ENCODE peak calls at places on chromosomes 16 and 17, in five cellular contexts. V, P, I, D and U are unnamed samples.

GRCh38 chr16:53599548-53599947 is 96.5 kb upstream of the AKTIP start:
- DNase-seq in V (no peak), P (no peak), I (no peak), D (no peak), U (no peak)

GRCh38 chr16:89230210-89230609 is 12.7 kb downstream of the ZNF778 start:
- DNase-seq in V (no peak), P (no peak), I (no peak), D (no peak), U (no peak)

GRCh38 chr17:74472890-74473289 is 6.5 kb downstream of the CD300A start:
- DNase-seq in V (no peak), P (no peak), I (no peak), D (no peak), U (no peak)

GRCh38 chr17:56908061-56908542 is 5.7 kb downstream of the TRIM25 start:
- DNase-seq in V (no peak), P (no peak), I (no peak), D (peak), U (no peak)

GRCh38 chr16:9102379-9102778 is 10.9 kb downstream of the HAPSTR1 start:
- DNase-seq in V (no peak), P (no peak), I (no peak), D (no peak), U (peak)

GRCh38 chr16:50841081-50841886 is 99.4 kb downstream of the CYLD start:
- DNase-seq in V (no peak), P (no peak), I (no peak), D (no peak), U (no peak)

GRCh38 chr17:53420035-53420641 is 402.6 kb upstream of the KIF2B start:
- DNase-seq in V (no peak), P (no peak), I (no peak), D (no peak), U (peak)

GRCh38 chr16:5502467-5502869 is 404.9 kb upstream of the EEF2KMT start:
- DNase-seq in V (peak), P (no peak), I (no peak), D (no peak), U (no peak)

GRCh38 chr17:3917391-3917931 is 1.2 kb upstream of the P2RX1 start:
- DNase-seq in V (peak), P (no peak), I (no peak), D (no peak), U (no peak)

GRCh38 chr17:68961204-68961893 is 6.2 kb upstream of the ABCA8 start:
- DNase-seq in V (no peak), P (no peak), I (no peak), D (no peak), U (no peak)

GRCh38 chr16:31423801-31424200 is 4.4 kb downstream of the COX6A2 start:
- DNase-seq in V (no peak), P (no peak), I (no peak), D (peak), U (no peak)

DNA sequence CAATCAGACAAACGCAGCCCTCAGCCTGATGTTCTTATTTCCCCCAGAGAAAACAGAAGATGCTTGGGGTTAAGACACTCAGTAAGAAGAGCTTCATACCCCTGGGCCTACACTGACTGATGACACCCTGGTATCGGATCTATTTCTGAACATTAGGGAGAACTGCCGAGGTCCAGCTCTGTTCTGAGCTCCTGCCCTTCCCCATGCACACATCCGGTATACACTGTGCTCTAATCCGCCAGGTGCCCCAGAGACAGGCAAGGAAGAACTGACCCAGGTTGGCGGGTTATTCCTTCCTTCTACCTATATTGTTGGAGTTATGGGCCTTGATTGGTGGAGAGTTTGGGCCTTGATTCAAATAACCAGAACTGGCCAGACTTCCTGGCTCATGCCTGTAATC is 58.0 kb upstream of the TEKT3 start:
- DNase-seq in V (no peak), P (no peak), I (no peak), D (no peak), U (no peak)
- H3K4me3 ChIP-seq in V (no peak), P (no peak), I (no peak), D (no peak), U (no peak)

GRCh38 chr17:80089762-80090161 is 11.6 kb upstream of the GAA start:
- DNase-seq in V (no peak), P (no peak), I (no peak), D (no peak), U (no peak)

GRCh38 chr17:80086616-80087015 is 14.8 kb upstream of the GAA start:
- DNase-seq in V (no peak), P (no peak), I (no peak), D (no peak), U (no peak)

GRCh38 chr17:80084773-80085172 is 16.6 kb upstream of the GAA start:
- DNase-seq in V (no peak), P (no peak), I (no peak), D (no peak), U (no peak)

GRCh38 chr17:80086081-80086480 is 15.3 kb upstream of the GAA start:
- DNase-seq in V (no peak), P (no peak), I (no peak), D (no peak), U (no peak)

GRCh38 chr17:80087346-80088265 is 13.8 kb upstream of the GAA start:
- DNase-seq in V (peak), P (no peak), I (no peak), D (no peak), U (no peak)
- H3K4me3 ChIP-seq in V (no peak), P (no peak), I (no peak), D (no peak), U (no peak)

DNA sequence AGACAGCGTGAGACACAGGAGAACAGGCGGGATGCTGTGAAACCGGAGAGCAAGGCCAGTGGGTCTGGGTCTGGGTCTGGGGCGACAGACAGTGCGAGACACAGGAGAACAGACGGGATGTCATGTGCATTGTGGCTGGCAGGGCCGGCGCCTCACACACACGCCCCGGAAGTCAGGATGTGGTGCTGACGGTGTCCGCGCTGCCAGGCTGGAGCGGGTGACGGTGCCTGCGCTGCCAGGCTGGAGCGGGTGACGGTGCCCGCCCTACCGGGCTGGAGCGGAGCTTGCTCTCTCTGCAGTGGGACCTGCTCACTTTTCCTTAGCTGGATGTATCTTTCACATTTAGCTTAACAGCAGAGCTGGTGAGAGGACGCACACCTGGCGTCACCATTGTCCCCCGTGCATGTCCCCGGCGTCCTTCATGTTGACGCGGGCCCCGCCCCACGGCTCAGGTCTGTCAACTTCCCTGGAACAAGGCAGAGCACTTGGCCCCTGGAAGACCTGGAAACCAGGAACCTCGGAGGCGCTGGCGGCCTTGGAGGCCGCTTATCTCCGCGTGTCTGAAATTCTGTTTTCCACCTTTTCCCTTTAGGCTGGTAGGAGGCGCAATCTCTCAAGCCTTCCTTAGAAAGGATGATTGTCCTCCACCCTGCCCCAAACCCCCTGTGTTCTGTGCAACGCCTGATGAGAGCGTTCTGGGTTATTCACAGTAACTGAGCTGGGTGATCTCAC is 43.1 kb upstream of the ZNF750 start:
- DNase-seq in V (no peak), P (no peak), I (no peak), D (peak), U (no peak)
- H3K4me3 ChIP-seq in V (no peak), P (no peak), I (no peak), D (no peak), U (no peak)

GRCh38 chr16:56305956-56306565 is 114.8 kb downstream of the GNAO1 start:
- DNase-seq in V (no peak), P (no peak), I (no peak), D (no peak), U (no peak)

GRCh38 chr16:56303880-56304279 is 112.6 kb downstream of the GNAO1 start:
- DNase-seq in V (no peak), P (no peak), I (no peak), D (no peak), U (no peak)

GRCh38 chr16:56307534-56307873 is 116.2 kb downstream of the GNAO1 start:
- DNase-seq in V (no peak), P (no peak), I (no peak), D (no peak), U (no peak)

GRCh38 chr16:56303066-56303705 is 111.9 kb downstream of the GNAO1 start:
- DNase-seq in V (no peak), P (no peak), I (no peak), D (no peak), U (no peak)

GRCh38 chr16:56306690-56307533 is 115.6 kb downstream of the GNAO1 start:
- DNase-seq in V (no peak), P (no peak), I (no peak), D (no peak), U (no peak)
- H3K4me3 ChIP-seq in V (no peak), P (no peak), I (no peak), D (no peak), U (no peak)

GRCh38 chr16:67174706-67175231 is 4.4 kb downstream of the NOL3 start:
- DNase-seq in V (peak), P (no peak), I (no peak), D (no peak), U (no peak)
- H3K4me3 ChIP-seq in V (peak), P (peak), I (peak), D (no peak), U (peak)

GRCh38 chr17:64506576-64507417 is at the start of gene CEP95:
- DNase-seq in V (peak), P (peak), I (peak), D (peak), U (peak)

GRCh38 chr17:64509179-64509578 is 2.4 kb downstream of the CEP95 start:
- DNase-seq in V (no peak), P (no peak), I (no peak), D (no peak), U (no peak)

GRCh38 chr17:64507418-64507766 is 615 bp downstream of the CEP95 start:
- DNase-seq in V (peak), P (no peak), I (peak), D (peak), U (peak)

GRCh38 chr17:64506201-64506575 is at the start of gene DDX5:
- DNase-seq in V (peak), P (peak), I (peak), D (peak), U (no peak)

GRCh38 chr17:64508683-64509082 is 1.9 kb downstream of the CEP95 start:
- DNase-seq in V (no peak), P (no peak), I (no peak), D (no peak), U (no peak)
- H3K4me3 ChIP-seq in V (peak), P (peak), I (peak), D (no peak), U (no peak)

DNA sequence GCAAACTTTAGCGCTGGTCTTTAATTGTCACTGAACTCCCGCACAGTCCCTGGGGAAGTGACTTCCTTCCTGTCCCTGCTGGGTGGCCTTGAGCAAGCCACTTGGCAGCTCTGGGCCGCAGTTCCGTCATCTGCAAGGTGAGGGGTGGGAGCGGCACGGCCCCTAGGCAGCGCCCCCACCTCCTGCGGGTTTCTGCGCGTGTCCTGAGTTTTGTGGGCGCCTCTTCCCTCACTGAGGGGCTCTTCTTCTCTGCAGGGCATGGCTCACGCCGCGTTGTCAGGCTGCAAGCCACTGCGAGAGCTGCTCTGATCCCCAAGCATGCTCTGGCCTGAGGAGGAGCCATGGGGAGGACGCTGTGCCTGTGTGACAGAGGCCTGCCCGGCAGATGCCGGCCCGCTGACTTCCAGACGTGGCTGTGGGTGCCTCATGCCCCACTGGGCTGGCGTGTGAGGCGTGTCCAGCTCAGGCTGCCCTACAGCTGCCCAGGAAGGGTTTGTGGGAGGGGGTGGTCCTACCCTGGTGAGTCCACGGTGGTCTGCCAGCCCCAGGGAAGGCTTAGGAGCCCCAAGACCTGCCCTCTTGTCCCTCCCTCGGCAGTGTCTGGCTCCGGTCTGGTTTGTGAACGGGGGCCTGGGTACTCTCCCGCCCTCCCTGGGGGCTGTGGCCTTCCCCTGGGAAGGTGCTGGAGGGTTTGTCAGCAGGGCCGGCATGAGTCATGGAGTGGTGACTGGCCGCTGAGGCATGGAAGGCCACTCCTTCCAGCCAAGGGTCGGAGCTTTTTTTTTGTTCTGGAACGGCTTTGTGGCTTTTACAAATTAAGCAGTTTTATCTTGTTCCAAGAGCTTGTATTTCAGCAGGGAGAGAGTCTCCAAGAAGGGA is 182.0 kb downstream of the SEC14L1 start:
- DNase-seq in V (peak), P (peak), I (peak), D (peak), U (peak)
- H3K4me3 ChIP-seq in V (peak), P (peak), I (peak), D (no peak), U (peak)

GRCh38 chr17:78921437-78921971 is 3.7 kb downstream of the TIMP2 start:
- DNase-seq in V (peak), P (no peak), I (no peak), D (no peak), U (no peak)

GRCh38 chr17:78917451-78918307 is 7.5 kb downstream of the TIMP2 start:
- DNase-seq in V (no peak), P (no peak), I (no peak), D (no peak), U (no peak)

GRCh38 chr17:78918979-78919378 is 6.2 kb downstream of the TIMP2 start:
- DNase-seq in V (no peak), P (no peak), I (no peak), D (no peak), U (no peak)

GRCh38 chr17:78920528-78920927 is 4.7 kb downstream of the TIMP2 start:
- DNase-seq in V (no peak), P (no peak), I (no peak), D (no peak), U (no peak)

DNA sequence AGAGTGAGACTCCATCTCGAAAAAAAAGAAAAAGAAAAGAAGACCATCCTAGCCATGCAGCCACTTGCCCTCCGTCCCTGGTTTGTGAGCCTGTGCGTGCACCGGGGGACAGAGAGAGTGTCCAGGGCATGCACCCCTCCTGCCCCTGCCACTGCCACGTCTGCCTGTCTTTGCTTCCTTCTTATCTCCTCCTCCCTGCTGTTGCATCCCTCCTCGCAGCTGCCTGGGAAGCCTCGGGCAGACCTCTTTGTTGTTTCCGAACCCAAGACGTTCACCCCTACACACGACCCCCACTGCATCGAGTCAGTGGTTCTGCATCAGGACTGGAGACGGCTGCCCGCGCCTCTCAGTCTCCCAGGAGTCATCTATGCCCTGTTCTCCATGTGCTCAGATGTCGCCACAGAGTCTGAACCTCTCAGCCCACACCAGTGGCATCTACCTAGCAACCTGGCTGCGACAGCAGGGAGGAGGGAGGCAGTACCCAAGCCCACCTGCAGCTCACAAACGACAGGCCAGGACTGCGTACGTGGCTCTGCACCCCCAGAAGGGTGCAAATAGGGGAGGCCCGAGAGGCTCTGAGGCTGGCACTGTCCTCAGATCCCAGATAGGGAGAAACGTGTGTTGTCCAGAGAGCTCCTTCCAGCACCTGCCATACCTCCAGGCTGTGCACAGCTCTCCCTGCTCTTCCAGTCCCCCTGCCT is 5.2 kb downstream of the TIMP2 start:
- DNase-seq in V (no peak), P (no peak), I (no peak), D (no peak), U (no peak)
- H3K4me3 ChIP-seq in V (no peak), P (no peak), I (peak), D (no peak), U (no peak)

GRCh38 chr16:66925322-66925840 is at the start of gene RRAD:
- DNase-seq in V (no peak), P (peak), I (peak), D (peak), U (no peak)
- H3K4me3 ChIP-seq in V (peak), P (peak), I (peak), D (peak), U (no peak)

GRCh38 chr16:965487-965886 is 5.3 kb downstream of the LMF1 start:
- DNase-seq in V (no peak), P (no peak), I (no peak), D (no peak), U (no peak)

GRCh38 chr16:962366-962765 is 8.4 kb downstream of the LMF1 start:
- DNase-seq in V (no peak), P (no peak), I (no peak), D (no peak), U (no peak)

GRCh38 chr16:964696-965395 is 5.9 kb downstream of the LMF1 start:
- DNase-seq in V (no peak), P (no peak), I (no peak), D (no peak), U (no peak)

GRCh38 chr16:962901-963814 is 7.6 kb downstream of the LMF1 start:
- DNase-seq in V (no peak), P (no peak), I (no peak), D (no peak), U (no peak)

GRCh38 chr16:963913-964695 is 6.7 kb downstream of the LMF1 start:
- DNase-seq in V (no peak), P (no peak), I (no peak), D (no peak), U (no peak)
- H3K4me3 ChIP-seq in V (no peak), P (no peak), I (no peak), D (no peak), U (no peak)